ENCODE peak calls at places on chromosomes 12 and 14, in ten cellular contexts. I is stimulated activated CD8-positive, alpha-beta memory T cell treated with anti-CD3 and anti-CD28 coated beads, Interleukin-7, amount 100 ng/mL, for 4 hours; E is adipocyte; O is DMS153; T is CD8-positive, alpha-beta T cell; Y is NB4; R is activated CD4-positive, alpha-beta T cell treated with anti-CD3 and anti-CD28 coated beads, Interleukin-2, amount 10 ng/mL, durations not matched to agents 7 days and 5 days; A is GM23248; C is AG08396; F is EH. N is an unnamed sample.

GRCh38 chr12:51855586-51856428 is 7.3 kb upstream of the FIGNL2 start:
- DNase-seq in I (no peak), Y (no peak), O (no peak), A (peak; percentile 62), T (no peak), C (peak; percentile 87), R (no peak), F (peak; percentile 74), E (peak; percentile 55), N (peak; percentile 97)

GRCh38 chr14:98510392-98510791 is 761.6 kb downstream of the BCL11B start:
- DNase-seq in F (no peak), C (no peak), E (no peak), O (no peak), Y (no peak), I (no peak), R (no peak), A (no peak), T (no peak), N (no peak)

GRCh38 chr12:117210266-117210918 is 20.1 kb upstream of the FBXO21 start:
- DNase-seq in A (no peak), F (no peak), E (no peak), C (no peak), I (no peak), R (no peak), Y (no peak), T (no peak), O (no peak), N (no peak)

GRCh38 chr14:59428581-59429012 is 36.6 kb downstream of the GPR135 start:
- DNase-seq in R (no peak), T (no peak), A (peak; percentile 75), Y (peak; percentile 52), I (no peak), F (no peak), O (no peak), C (no peak), E (peak; percentile 58), N (peak; percentile 89)

GRCh38 chr12:80794506-80794905 is 77.8 kb downstream of the MYF5 start:
- DNase-seq in R (no peak), Y (no peak), O (no peak), E (peak; percentile 63), I (no peak), A (no peak), T (no peak), F (no peak), C (no peak), N (no peak)

GRCh38 chr14:101820283-101820798 is 58.8 kb downstream of the PPP2R5C start:
- DNase-seq in Y (no peak), A (no peak), C (no peak), R (peak; percentile 59), I (peak; percentile 33), E (no peak), O (no peak), F (no peak), T (no peak), N (no peak)

GRCh38 chr12:14572401-14572800 is 4.7 kb upstream of the PLBD1 start:
- DNase-seq in C (no peak), E (no peak), A (no peak), I (no peak), O (no peak), R (no peak), F (no peak), Y (no peak), T (no peak), N (no peak)

GRCh38 chr14:28635387-28635786 is 131.2 kb upstream of the FOXG1 start:
- DNase-seq in E (peak; percentile 81), O (peak; percentile 4), F (peak; percentile 17), T (no peak), R (peak; percentile 16), A (peak; percentile 42), Y (peak; percentile 37), I (no peak), C (no peak), N (no peak)

GRCh38 chr14:31208546-31209424 is 1.2 kb upstream of the HECTD1 start:
- DNase-seq in A (no peak), C (no peak), O (no peak), T (no peak), I (no peak), R (no peak), F (no peak), E (no peak), Y (peak; percentile 9), N (peak; percentile 80)

GRCh38 chr14:77212933-77213656 is 31.5 kb downstream of the TMEM63C start:
- DNase-seq in C (peak; percentile 50), T (no peak), R (peak; percentile 46), I (no peak), A (peak; percentile 51), F (peak; percentile 15), E (peak; percentile 18), O (peak; percentile 47), Y (peak; percentile 35), N (no peak)

GRCh38 chr12:56476972-56477432 is 8.6 kb downstream of the SPRYD4 start:
- DNase-seq in I (no peak), F (no peak), Y (no peak), O (no peak), C (no peak), A (no peak), R (no peak), T (no peak), E (no peak), N (no peak)

GRCh38 chr14:86363576-86363975 is 833.6 kb downstream of the FLRT2 start:
- DNase-seq in I (no peak), E (no peak), T (no peak), R (no peak), F (no peak), A (no peak), C (no peak), Y (no peak), O (no peak), N (no peak)

GRCh38 chr14:69708586-69709169 is 58.3 kb upstream of the SRSF5 start:
- DNase-seq in O (peak; percentile 64), A (peak; percentile 23), F (peak; percentile 24), I (no peak), C (no peak), Y (peak; percentile 18), T (no peak), E (no peak), R (peak; percentile 52), N (no peak)

GRCh38 chr14:26293909-26294308 is 303.9 kb downstream of the NOVA1 start:
- DNase-seq in Y (no peak), F (no peak), O (no peak), E (no peak), T (no peak), C (no peak), A (no peak), I (no peak), R (no peak), N (no peak)

GRCh38 chr12:68497702-68498101 is 113.0 kb upstream of the RAP1B start:
- DNase-seq in O (no peak), I (no peak), Y (peak; percentile 65), F (peak; percentile 100), C (peak; percentile 27), T (no peak), A (peak; percentile 85), E (peak; percentile 48), R (no peak), N (peak; percentile 76)

GRCh38 chr12:53378705-53379388 is 1.1 kb upstream of the SP1 start:
- DNase-seq in O (no peak), C (no peak), Y (peak; percentile 48), R (no peak), A (no peak), E (no peak), T (no peak), I (no peak), F (no peak), N (no peak)

GRCh38 chr12:69412655-69413054 is 53.1 kb downstream of the YEATS4 start:
- DNase-seq in Y (no peak), O (no peak), I (no peak), R (no peak), A (no peak), T (no peak), E (no peak), C (no peak), F (no peak), N (no peak)